ENCODE peak calls at places on chromosome X, in eight cellular contexts. X, A, M, K, N, L, Q and D are unnamed samples.

GRCh38 chrX:150548251-150548650 is 20.2 kb upstream of the MTM1 start:
- DNase-seq in X (no peak), A (no peak), M (no peak), K (no peak), N (no peak), L (no peak), Q (no peak), D (no peak)

GRCh38 chrX:148813422-148813821 is 313.0 kb downstream of the AFF2 start:
- DNase-seq in X (no peak), A (no peak), M (no peak), K (no peak), N (no peak), L (no peak), Q (no peak), D (no peak)

GRCh38 chrX:3815896-3816664 is 102.6 kb upstream of the PRKX start:
- DNase-seq in X (peak), A (peak), M (peak), K (peak), N (peak), L (peak), Q (peak), D (peak)

GRCh38 chrX:8042304-8042703 is 115.1 kb upstream of the PNPLA4 start:
- DNase-seq in X (peak), A (peak), M (no peak), K (no peak), N (no peak), L (no peak), Q (no peak), D (no peak)

GRCh38 chrX:124216396-124217124 is 115.9 kb upstream of the TEX13D start:
- DNase-seq in X (no peak), A (no peak), M (no peak), K (no peak), N (no peak), L (no peak), Q (no peak), D (no peak)

GRCh38 chrX:120839506-120839905 is 36.2 kb downstream of the CT47B1 start:
- DNase-seq in X (no peak), A (no peak), M (no peak), K (no peak), N (no peak), L (no peak), Q (no peak), D (no peak)

GRCh38 chrX:83508006-83508405 is at the start of gene POU3F4:
- DNase-seq in X (no peak), A (no peak), M (no peak), K (peak), N (no peak), L (no peak), Q (no peak), D (no peak)

GRCh38 chrX:110866421-110866820 is 70.8 kb upstream of the CHRDL1 start:
- DNase-seq in X (no peak), A (no peak), M (no peak), K (no peak), N (no peak), L (no peak), Q (no peak), D (no peak)

GRCh38 chrX:82528525-82528924 is 979.6 kb upstream of the POU3F4 start:
- DNase-seq in X (no peak), A (no peak), M (no peak), K (no peak), N (no peak), L (no peak), Q (no peak), D (no peak)

GRCh38 chrX:119622356-119623232 is 16.4 kb upstream of the NKRF start:
- DNase-seq in X (no peak), A (no peak), M (no peak), K (peak), N (no peak), L (no peak), Q (no peak), D (peak)

GRCh38 chrX:156003486-156004185 is 6.1 kb downstream of the IL9R start:
- DNase-seq in X (no peak), A (no peak), M (no peak), K (no peak), N (no peak), L (no peak), Q (peak), D (no peak)

GRCh38 chrX:40143001-40143400 is 45.2 kb upstream of the BCOR start:
- DNase-seq in X (no peak), A (no peak), M (no peak), K (no peak), N (no peak), L (no peak), Q (no peak), D (no peak)

GRCh38 chrX:136525738-136526606 is 6.0 kb upstream of the VGLL1 start:
- DNase-seq in X (peak), A (peak), M (peak), K (peak), N (no peak), L (peak), Q (no peak), D (peak)

GRCh38 chrX:113384628-113385027 is 544.0 kb upstream of the AMOT start:
- DNase-seq in X (no peak), A (no peak), M (peak), K (no peak), N (no peak), L (no peak), Q (no peak), D (no peak)

GRCh38 chrX:115409551-115409950 is 120.0 kb downstream of the LUZP4 start:
- DNase-seq in X (no peak), A (no peak), M (no peak), K (no peak), N (no peak), L (no peak), Q (no peak), D (no peak)

GRCh38 chrX:136689441-136689840 is 41.5 kb downstream of the CD40LG start:
- DNase-seq in X (no peak), A (peak), M (no peak), K (no peak), N (no peak), L (no peak), Q (no peak), D (no peak)

GRCh38 chrX:1325515-1326116 is 11.0 kb upstream of the IL3RA start:
- DNase-seq in X (no peak), A (no peak), M (no peak), K (no peak), N (no peak), L (no peak), Q (no peak), D (no peak)

GRCh38 chrX:150155396-150156048 is 207.6 kb upstream of the MAMLD1 start:
- DNase-seq in X (peak), A (no peak), M (no peak), K (no peak), N (no peak), L (peak), Q (peak), D (peak)

GRCh38 chrX:153667931-153668396 is 5.6 kb downstream of the PNCK start:
- DNase-seq in X (peak), A (peak), M (peak), K (peak), N (peak), L (peak), Q (peak), D (peak)

GRCh38 chrX:43720961-43721360 is 64.9 kb downstream of the MAOA start:
- DNase-seq in X (no peak), A (no peak), M (no peak), K (no peak), N (no peak), L (no peak), Q (no peak), D (no peak)

GRCh38 chrX:23012636-23013035 is 12.9 kb downstream of the DDX53 start:
- DNase-seq in X (no peak), A (no peak), M (no peak), K (no peak), N (no peak), L (no peak), Q (no peak), D (no peak)

GRCh38 chrX:10597871-10598270 is 22.5 kb downstream of the MID1 start:
- DNase-seq in X (no peak), A (peak), M (no peak), K (no peak), N (no peak), L (no peak), Q (no peak), D (no peak)
- TF ChIP-seq EP300 in X (no peak), A (no peak), M (no peak), K (no peak), N (no peak), L (no peak), Q (no peak), D (no peak)

DNA sequence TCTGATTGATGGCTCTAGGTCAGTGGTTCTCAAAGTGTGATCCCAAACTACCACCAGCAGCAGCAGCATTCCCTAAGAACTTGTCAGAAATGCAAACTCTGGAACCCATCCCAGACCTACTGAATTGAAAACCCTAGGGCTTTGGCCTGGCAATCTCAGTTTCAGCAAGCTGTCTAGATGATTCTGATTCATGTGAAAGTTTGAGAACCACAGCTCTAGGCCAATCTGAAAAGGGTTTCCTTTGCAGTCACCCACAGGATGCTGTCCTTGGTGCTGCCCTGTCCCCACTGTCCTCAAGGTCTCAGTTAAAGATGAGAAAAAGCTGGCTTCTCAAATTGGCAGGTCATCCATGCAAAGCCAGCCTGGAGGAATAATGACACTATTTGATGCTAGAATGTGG is 34.8 kb downstream of the SMPX start:
- DNase-seq in X (no peak), A (no peak), M (no peak), K (no peak), N (no peak), L (no peak), Q (no peak), D (no peak)
- TF ChIP-seq EP300 in X (no peak), A (no peak), M (no peak), K (no peak), N (no peak), L (no peak), Q (no peak), D (no peak)

DNA sequence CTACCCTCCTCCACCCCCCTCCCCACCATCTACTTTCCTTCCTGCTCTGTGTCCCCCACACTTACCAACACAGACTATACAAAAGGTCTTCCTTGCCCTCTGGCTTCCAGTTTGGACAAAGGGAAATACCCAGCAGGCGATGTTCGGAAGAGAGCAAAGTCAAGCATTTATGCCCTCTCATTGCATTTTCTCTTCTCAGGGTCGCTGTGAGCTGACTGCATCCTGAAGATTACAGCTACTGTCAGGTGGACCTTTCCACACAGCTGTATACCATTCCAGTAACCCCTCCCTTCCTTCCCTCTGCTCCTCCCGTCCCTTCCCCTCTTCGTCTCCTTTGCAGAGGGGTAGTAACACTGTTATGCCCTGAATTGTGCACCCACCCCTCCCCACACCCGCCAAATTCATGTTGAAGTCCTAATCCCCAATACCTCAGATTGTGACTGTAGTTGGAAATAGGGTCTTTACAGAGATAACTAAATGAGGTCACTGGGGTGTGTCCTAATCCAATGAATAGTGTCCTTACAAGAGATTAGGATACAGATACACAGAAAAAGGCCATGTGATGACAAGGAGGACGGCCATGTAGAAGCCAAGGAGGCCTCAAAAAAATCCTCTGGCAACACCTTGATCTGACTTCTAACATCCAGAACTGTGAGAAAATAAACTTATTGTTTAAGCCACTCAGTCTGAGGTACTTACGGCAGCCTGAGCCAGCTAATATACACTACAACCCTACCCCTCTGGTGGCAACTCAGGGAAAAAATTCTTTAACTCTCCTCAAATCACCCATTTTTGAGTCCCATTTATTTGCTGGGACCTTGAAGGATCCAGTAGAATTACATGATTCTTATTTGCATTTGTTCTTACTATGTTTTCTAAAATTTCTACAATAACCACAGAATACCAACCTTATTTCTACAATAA is 11.7 kb downstream of the MORF4L2 start:
- DNase-seq in X (no peak), A (peak), M (no peak), K (no peak), N (no peak), L (no peak), Q (no peak), D (no peak)
- TF ChIP-seq EP300 in X (no peak), A (no peak), M (no peak), K (no peak), N (no peak), L (no peak), Q (no peak), D (no peak)

GRCh38 chrX:38804481-38805293 is 3.4 kb downstream of the MID1IP1 start:
- DNase-seq in X (peak), A (peak), M (no peak), K (peak), N (peak), L (peak), Q (no peak), D (peak)
- TF ChIP-seq EP300 in X (no peak), A (no peak), M (peak), K (no peak), N (no peak), L (no peak), Q (no peak), D (no peak)